ENCODE peak calls at places on chromosomes 5 and 9, in seven cellular contexts. O is HEK293T; E is cardiac fibroblast; F is ACHN; Q is activated CD8-positive, alpha-beta T cell treated with anti-CD3 and anti-CD28 coated beads, Interleukin-2, amount 10 ng/mL, durations not matched to agents 7 days and 5 days; Y is T-helper 1 cell; C is GM12864. R is an unnamed sample.

GRCh38 chr5:66542728-66543127 is 53.5 kb upstream of the MAST4 start:
- DNase-seq in O (no peak), E (no peak), F (no peak), Q (no peak), Y (no peak), C (no peak), R (no peak)

GRCh38 chr9:68844623-68845612 is 139.9 kb downstream of the PIP5K1B start:
- DNase-seq in O (peak; percentile 53), E (peak; percentile 39), F (peak; percentile 18), Q (peak; percentile 30), Y (no peak), C (no peak), R (peak; percentile 47)

GRCh38 chr9:99721898-99722297 is 99.8 kb upstream of the NR4A3 start:
- DNase-seq in O (no peak), E (no peak), F (no peak), Q (no peak), Y (no peak), C (no peak), R (no peak)

GRCh38 chr5:66209794-66210193 is 65.7 kb downstream of the SREK1 start:
- DNase-seq in O (no peak), E (no peak), F (no peak), Q (no peak), Y (no peak), C (no peak), R (no peak)

GRCh38 chr9:13728121-13728520 is 448.6 kb upstream of the MPDZ start:
- DNase-seq in O (no peak), E (no peak), F (no peak), Q (no peak), Y (no peak), C (no peak), R (no peak)

GRCh38 chr5:82259172-82259800 is 18.9 kb downstream of the RPS23 start:
- DNase-seq in O (no peak), E (peak; percentile 51), F (peak; percentile 42), Q (no peak), Y (no peak), C (no peak), R (no peak)

GRCh38 chr5:161535762-161536161 is 10.8 kb downstream of the GABRB2 start:
- DNase-seq in O (no peak), E (no peak), F (no peak), Q (no peak), Y (no peak), C (no peak), R (no peak)

GRCh38 chr9:131046581-131047202 is 37.7 kb downstream of the LAMC3 start:
- DNase-seq in O (peak; percentile 87), E (peak; percentile 68), F (peak; percentile 60), Q (peak; percentile 77), Y (no peak), C (peak; percentile 15), R (no peak)

GRCh38 chr9:116175616-116176015 is 22.0 kb downstream of the PAPPA start:
- DNase-seq in O (no peak), E (peak; percentile 35), F (no peak), Q (no peak), Y (no peak), C (no peak), R (no peak)

GRCh38 chr5:150179221-150179620 is 10.6 kb upstream of the SLC6A7 start:
- DNase-seq in O (no peak), E (no peak), F (no peak), Q (no peak), Y (no peak), C (no peak), R (no peak)

GRCh38 chr5:145980257-145980656 is 43.9 kb downstream of the SH3RF2 start:
- DNase-seq in O (no peak), E (no peak), F (no peak), Q (no peak), Y (no peak), C (no peak), R (no peak)

GRCh38 chr5:160774646-160775313 is 77.2 kb downstream of the ATP10B start:
- DNase-seq in O (no peak), E (no peak), F (no peak), Q (no peak), Y (no peak), C (no peak), R (no peak)

GRCh38 chr5:111530298-111530740 is 18.0 kb upstream of the STARD4 start:
- DNase-seq in O (no peak), E (peak; percentile 88), F (peak; percentile 6), Q (peak; percentile 91), Y (peak; percentile 72), C (peak; percentile 55), R (peak; percentile 91)

GRCh38 chr5:138490648-138491283 is 25.5 kb downstream of the EGR1 start:
- DNase-seq in O (no peak), E (no peak), F (no peak), Q (no peak), Y (no peak), C (no peak), R (peak; percentile 38)

GRCh38 chr5:99033014-99033931 is 104.5 kb upstream of the CHD1 start:
- DNase-seq in O (no peak), E (peak; percentile 4), F (peak; percentile 27), Q (no peak), Y (no peak), C (no peak), R (no peak)

GRCh38 chr9:113011911-113012381 is at the start of gene ZNF883:
- DNase-seq in O (peak; percentile 44), E (peak; percentile 84), F (no peak), Q (peak; percentile 52), Y (no peak), C (no peak), R (peak; percentile 40)

GRCh38 chr9:90991953-90992352 is 190.3 kb downstream of the SYK start:
- DNase-seq in O (no peak), E (peak; percentile 19), F (no peak), Q (no peak), Y (no peak), C (no peak), R (no peak)

GRCh38 chr5:140007311-140007710 is 35.8 kb downstream of the NRG2 start:
- DNase-seq in O (no peak), E (no peak), F (no peak), Q (no peak), Y (no peak), C (no peak), R (no peak)

GRCh38 chr9:135946392-135946994 is 14.7 kb downstream of the UBAC1 start:
- DNase-seq in O (no peak), E (no peak), F (no peak), Q (no peak), Y (no peak), C (no peak), R (peak; percentile 11)

GRCh38 chr9:110875275-110875674 is 163.0 kb downstream of the LPAR1 start:
- DNase-seq in O (no peak), E (no peak), F (no peak), Q (no peak), Y (no peak), C (peak; percentile 29), R (no peak)

GRCh38 chr9:128921881-128922763 is 1.3 kb downstream of the PHYHD1 start:
- DNase-seq in O (peak; percentile 80), E (peak; percentile 83), F (peak; percentile 74), Q (no peak), Y (no peak), C (no peak), R (peak; percentile 53)